ENCODE peak calls at places on chromosomes 6 and 20, in eight cellular contexts. F, U, V, A, Z, S, L and N are unnamed samples.

GRCh38 chr6:154757352-154758095 is 24.3 kb downstream of the SCAF8 start:
- DNase-seq in S (no peak), U (no peak), V (no peak), F (no peak), A (peak), Z (no peak), L (no peak), N (no peak)

GRCh38 chr20:59783020-59784010 is 150.1 kb downstream of the SYCP2 start:
- DNase-seq in L (no peak), F (no peak), S (peak), U (peak), A (peak), V (peak), Z (peak), N (no peak)

GRCh38 chr20:23436681-23437080 is 2.8 kb upstream of the CSTL1 start:
- DNase-seq in V (no peak), Z (no peak), L (no peak), A (no peak), U (no peak), F (no peak), S (no peak), N (no peak)

GRCh38 chr6:153145591-153145990 is 14.5 kb upstream of the RGS17 start:
- DNase-seq in Z (no peak), V (no peak), U (no peak), L (no peak), F (no peak), S (no peak), A (no peak), N (no peak)

GRCh38 chr20:63772781-63773520 is 33.4 kb downstream of the SLC2A4RG start:
- DNase-seq in F (no peak), L (no peak), V (no peak), Z (no peak), U (no peak), S (no peak), A (no peak), N (no peak)

GRCh38 chr20:62063601-62063980 is 2.1 kb downstream of the TAF4 start:
- DNase-seq in S (no peak), L (no peak), U (no peak), Z (peak), A (peak), V (no peak), F (no peak), N (no peak)

GRCh38 chr20:58199058-58199457 is 29.4 kb downstream of the ANKRD60 start:
- DNase-seq in F (no peak), A (no peak), L (no peak), S (no peak), V (no peak), U (no peak), Z (no peak), N (no peak)

GRCh38 chr20:57102160-57102559 is 164.3 kb downstream of the BMP7 start:
- DNase-seq in L (no peak), V (no peak), U (no peak), S (no peak), F (no peak), A (no peak), Z (no peak), N (no peak)

GRCh38 chr6:67606905-67607828 is 1027.9 kb upstream of the ADGRB3 start:
- DNase-seq in Z (peak), F (no peak), S (no peak), A (no peak), U (no peak), V (no peak), L (no peak), N (no peak)

GRCh38 chr20:16599257-16599656 is 26.0 kb upstream of the KIF16B start:
- DNase-seq in V (peak), S (no peak), Z (no peak), U (no peak), F (no peak), L (no peak), A (no peak), N (no peak)

GRCh38 chr6:4906942-4907300 is 96.9 kb downstream of the RPP40 start:
- DNase-seq in S (no peak), L (no peak), U (no peak), V (peak), Z (no peak), A (peak), F (no peak), N (no peak)

GRCh38 chr20:53077373-53078205 is 105.4 kb downstream of the TSHZ2 start:
- DNase-seq in L (peak), A (peak), U (peak), F (no peak), V (no peak), S (no peak), Z (peak), N (no peak)

GRCh38 chr20:48681201-48681881 is 146.5 kb downstream of the PREX1 start:
- DNase-seq in L (peak), V (no peak), S (no peak), U (no peak), A (peak), Z (peak), F (no peak), N (no peak)

GRCh38 chr20:47466193-47466592 is 35.5 kb upstream of the NCOA3 start:
- DNase-seq in S (no peak), U (no peak), L (no peak), A (peak), F (no peak), V (no peak), Z (no peak), N (no peak)

GRCh38 chr6:54835176-54835575 is 11.4 kb upstream of the FAM83B start:
- DNase-seq in Z (no peak), U (no peak), S (no peak), V (no peak), A (no peak), F (no peak), L (no peak), N (no peak)

GRCh38 chr20:49595811-49596545 is 28.0 kb upstream of the PTGIS start:
- DNase-seq in L (no peak), S (no peak), Z (peak), V (peak), U (peak), A (peak), F (peak), N (no peak)

GRCh38 chr20:56554869-56555268 is 21.8 kb downstream of the FAM209B start:
- DNase-seq in F (no peak), V (peak), Z (peak), U (peak), L (no peak), A (peak), S (peak), N (no peak)

GRCh38 chr6:36563237-36563927 is 16.1 kb upstream of the STK38 start:
- DNase-seq in F (no peak), A (no peak), U (no peak), L (no peak), Z (no peak), S (no peak), V (no peak), N (no peak)

GRCh38 chr6:75331134-75331533 is 46.5 kb upstream of the TMEM30A start:
- DNase-seq in U (no peak), L (no peak), A (peak), Z (peak), S (no peak), V (no peak), F (no peak), N (no peak)

GRCh38 chr6:47135772-47136171 is 93.6 kb upstream of the ADGRF1 start:
- DNase-seq in U (no peak), V (no peak), A (peak), F (no peak), L (no peak), S (no peak), Z (peak), N (no peak)

GRCh38 chr6:30844118-30844535 is 40.2 kb upstream of the DDR1 start:
- DNase-seq in S (no peak), U (no peak), F (no peak), Z (peak), A (peak), V (no peak), L (no peak), N (no peak)
- TF ChIP-seq CTCF in S (no peak), U (no peak), F (no peak), Z (no peak), A (peak), V (no peak), L (no peak), N (no peak)

GRCh38 chr20:35146299-35146921 is 726 bp downstream of the EDEM2 start:
- DNase-seq in Z (no peak), F (no peak), L (peak), A (no peak), V (peak), S (no peak), U (no peak), N (no peak)
- TF ChIP-seq CTCF in Z (no peak), F (no peak), L (no peak), A (peak), V (no peak), S (no peak), U (no peak), N (peak)

GRCh38 chr6:139779988-139780774 is 405.7 kb upstream of the CITED2 start:
- DNase-seq in Z (peak), A (no peak), S (no peak), F (no peak), V (no peak), L (no peak), U (no peak), N (no peak)
- TF ChIP-seq CTCF in Z (no peak), A (no peak), S (no peak), F (no peak), V (no peak), L (no peak), U (no peak), N (no peak)

DNA sequence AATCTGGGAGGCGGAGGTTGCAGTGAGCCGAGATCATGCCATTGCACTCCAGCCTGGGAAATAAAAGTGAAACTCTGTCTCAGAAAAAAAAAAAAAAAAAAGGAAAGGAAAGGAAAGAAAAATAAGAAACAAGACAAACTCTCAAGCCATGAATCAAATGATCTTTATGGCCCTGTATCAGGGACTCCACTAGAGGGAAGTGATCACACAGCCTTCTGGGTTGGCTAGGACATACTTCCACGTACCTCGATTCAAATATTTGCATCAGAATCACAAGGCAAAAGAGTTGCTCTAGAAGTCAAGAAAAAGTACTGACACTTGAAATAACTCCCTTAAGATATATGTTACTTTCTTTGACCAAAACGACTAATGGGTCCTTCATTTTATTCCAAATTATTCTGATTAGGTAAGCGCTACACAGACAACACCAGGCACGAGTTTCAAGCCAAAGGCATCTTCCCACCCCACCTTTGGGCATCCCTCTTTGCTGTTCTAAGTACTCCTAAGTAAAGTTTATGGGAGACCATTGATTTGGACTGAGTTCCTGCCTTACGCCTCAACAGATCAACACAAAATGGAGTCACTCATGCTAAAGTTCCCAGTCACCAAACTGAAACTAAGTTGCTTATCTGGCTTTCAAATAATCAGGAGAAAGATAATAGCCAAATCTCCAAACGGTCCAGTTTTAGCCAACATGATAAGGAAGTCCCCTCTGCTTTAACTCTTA is 77.5 kb upstream of the NT5E start:
- DNase-seq in A (no peak), V (peak), U (no peak), L (no peak), Z (no peak), F (no peak), S (peak), N (no peak)
- TF ChIP-seq CTCF in A (no peak), V (no peak), U (peak), L (peak), Z (peak), F (no peak), S (peak), N (no peak)

GRCh38 chr6:168896321-168896720 is 357.3 kb downstream of the THBS2 start:
- DNase-seq in L (no peak), Z (no peak), A (no peak), S (no peak), U (no peak), F (no peak), V (no peak), N (no peak)

GRCh38 chr6:168890306-168890995 is 363.2 kb downstream of the THBS2 start:
- DNase-seq in S (no peak), V (no peak), A (no peak), U (no peak), Z (no peak), L (no peak), F (no peak), N (no peak)

GRCh38 chr6:168892031-168892430 is 361.6 kb downstream of the THBS2 start:
- DNase-seq in S (no peak), L (no peak), Z (no peak), U (no peak), F (no peak), A (no peak), V (no peak), N (peak)

GRCh38 chr6:168901076-168901475 is 352.6 kb downstream of the THBS2 start:
- DNase-seq in S (no peak), U (no peak), F (no peak), V (no peak), A (no peak), L (no peak), Z (no peak), N (no peak)

DNA sequence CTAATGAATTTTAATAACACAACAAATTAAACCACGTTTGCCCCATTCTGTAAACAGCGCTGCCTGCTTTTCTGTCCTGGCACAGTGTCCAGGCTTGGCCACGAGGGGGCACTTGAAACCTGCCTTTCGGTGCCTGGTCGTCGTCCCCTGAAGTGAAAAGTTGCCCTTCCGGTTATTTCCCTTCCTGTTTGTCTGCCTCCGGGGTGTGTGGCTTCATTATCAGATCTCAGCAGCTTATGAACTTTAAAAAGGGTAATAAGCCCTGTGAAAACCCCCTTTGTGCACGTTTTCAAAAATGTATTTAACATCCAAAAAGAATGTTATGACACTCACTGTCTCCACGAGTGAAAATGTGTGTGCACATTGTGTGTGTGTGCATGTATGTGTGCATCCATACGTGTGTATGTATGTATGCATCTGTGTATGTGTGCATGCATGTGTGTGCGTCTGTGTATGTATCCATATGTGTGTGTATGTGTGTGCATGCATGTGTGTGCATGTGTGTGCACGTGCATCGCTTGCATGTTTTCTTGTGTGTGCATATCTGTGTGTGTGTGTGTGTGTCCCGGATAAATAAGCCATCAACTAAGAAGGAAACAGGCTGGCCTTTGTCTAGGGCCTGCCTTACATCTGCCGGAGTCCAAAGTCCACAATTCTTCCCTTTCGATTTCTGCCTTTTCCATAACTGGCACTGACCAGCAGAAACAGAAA is 358.4 kb downstream of the THBS2 start:
- DNase-seq in S (peak), Z (peak), U (peak), L (peak), A (peak), F (peak), V (peak), N (peak)
- TF ChIP-seq CTCF in S (peak), Z (peak), U (peak), L (peak), A (peak), F (peak), V (peak), N (peak)

DNA sequence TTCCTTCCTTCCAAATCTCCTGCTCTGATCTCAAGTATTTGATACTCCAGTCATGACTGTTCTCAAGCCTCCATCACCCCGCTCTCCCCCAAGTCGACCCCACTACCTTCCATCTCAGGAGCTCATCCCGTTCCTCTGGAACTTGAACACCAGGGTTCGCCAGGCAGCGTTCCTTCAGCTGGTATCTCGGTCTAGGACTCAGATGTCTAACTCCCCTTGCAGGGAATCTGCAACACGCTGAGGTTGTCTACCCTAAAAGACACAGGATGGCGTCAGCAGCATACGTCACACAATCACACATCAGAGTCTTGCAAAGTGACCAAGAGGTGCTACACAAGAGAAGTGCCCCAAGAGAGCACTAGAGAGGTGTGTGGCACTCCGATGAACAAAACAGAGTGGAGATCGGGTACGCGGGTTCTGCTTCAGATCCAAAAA is 706 bp downstream of the ZNF184 start:
- DNase-seq in A (peak), Z (peak), U (peak), S (peak), L (no peak), V (peak), F (peak), N (peak)
- TF ChIP-seq CTCF in A (no peak), Z (no peak), U (no peak), S (no peak), L (no peak), V (no peak), F (no peak), N (no peak)

GRCh38 chr6:108557494-108558371 is 3.0 kb upstream of the FOXO3 start:
- DNase-seq in Z (peak), U (peak), A (peak), F (peak), S (peak), L (no peak), V (peak), N (peak)
- TF ChIP-seq CTCF in Z (peak), U (no peak), A (no peak), F (no peak), S (no peak), L (peak), V (no peak), N (no peak)

DNA sequence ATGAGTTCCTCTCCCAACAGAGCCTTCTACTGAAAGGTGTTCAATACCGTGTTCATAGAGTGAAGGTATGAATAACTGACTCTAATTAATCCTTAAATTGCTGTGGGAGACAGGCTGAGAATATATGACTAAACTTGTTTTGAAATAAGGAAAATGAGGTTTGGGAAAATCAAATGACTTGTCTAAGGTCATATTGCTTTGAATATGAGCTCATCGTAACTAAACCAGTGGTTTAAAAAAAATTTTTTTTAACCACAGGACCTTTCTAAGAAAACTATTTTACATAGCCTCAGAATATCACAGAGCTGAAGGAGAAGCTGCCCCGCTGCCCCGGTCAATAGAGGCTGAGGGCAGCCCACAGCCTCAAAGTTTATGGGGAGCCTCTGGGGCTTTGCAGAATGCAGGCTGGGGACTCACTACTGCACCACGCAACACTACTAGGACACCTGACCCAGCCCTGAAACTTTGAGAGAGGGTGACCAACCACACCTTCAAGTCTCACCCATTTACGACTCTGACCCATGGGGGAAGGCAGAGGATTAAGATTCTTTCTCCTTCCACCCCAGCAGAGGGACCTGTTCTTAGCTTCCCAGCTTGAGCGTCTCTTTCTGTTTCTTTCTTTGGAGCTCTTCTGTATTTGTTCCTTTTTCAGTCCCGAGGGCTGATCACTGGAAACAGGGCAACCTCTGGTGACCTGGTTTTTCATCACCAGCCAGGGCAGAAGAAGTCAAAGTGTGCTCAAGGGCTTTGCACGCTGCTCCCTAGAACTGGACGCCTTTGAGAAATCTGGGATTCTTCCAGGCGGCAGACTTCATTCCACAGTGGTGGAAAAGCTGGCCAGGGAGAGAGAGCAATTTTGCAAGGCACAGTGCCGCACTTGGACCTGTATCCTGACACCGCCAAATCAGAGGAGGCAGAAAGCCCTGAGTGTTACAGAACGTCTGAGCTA is 220.2 kb downstream of the ATXN1 start:
- DNase-seq in V (no peak), A (peak), Z (peak), F (peak), L (no peak), U (peak), S (peak), N (no peak)
- TF ChIP-seq CTCF in V (no peak), A (no peak), Z (peak), F (no peak), L (no peak), U (peak), S (no peak), N (no peak)